ENCODE peak calls at places on chromosome 13, in four cellular contexts. One of them, this sample, is unnamed.
A peak's percentile ranks its signal among the peaks of the same experiment; 100 is the strongest.

GRCh38 chr13:87953381-87953780 is 282.2 kb downstream of the SLITRK5 start:
- DNase-seq in fibroblast of lung: no peak
- DNase-seq in HCT116: no peak
- DNase-seq in PC-3: no peak
- DNase-seq in this sample: no peak

GRCh38 chr13:44969858-44970484 is 19.3 kb downstream of the NUFIP1 start:
- DNase-seq in fibroblast of lung: peak; percentile 76
- DNase-seq in HCT116: peak; percentile 26
- DNase-seq in PC-3: peak; percentile 70
- DNase-seq in this sample: peak; percentile 77

GRCh38 chr13:40653558-40654318 is 12.7 kb downstream of the FOXO1 start:
- DNase-seq in fibroblast of lung: no peak
- DNase-seq in HCT116: no peak
- DNase-seq in PC-3: no peak
- DNase-seq in this sample: no peak

GRCh38 chr13:101521371-101521770 is 68.9 kb downstream of the ITGBL1 start:
- DNase-seq in fibroblast of lung: no peak
- DNase-seq in HCT116: no peak
- DNase-seq in PC-3: no peak
- DNase-seq in this sample: no peak

GRCh38 chr13:40648841-40649240 is 17.6 kb downstream of the FOXO1 start:
- DNase-seq in fibroblast of lung: no peak
- DNase-seq in HCT116: no peak
- DNase-seq in PC-3: no peak
- DNase-seq in this sample: no peak

GRCh38 chr13:113350065-113350937 is 13.6 kb downstream of the GRTP1 start:
- DNase-seq in fibroblast of lung: no peak
- DNase-seq in HCT116: no peak
- DNase-seq in PC-3: no peak
- DNase-seq in this sample: no peak

GRCh38 chr13:110245421-110245899 is 61.5 kb downstream of the COL4A1 start:
- DNase-seq in fibroblast of lung: peak; percentile 68
- DNase-seq in HCT116: no peak
- DNase-seq in PC-3: no peak
- DNase-seq in this sample: no peak

GRCh38 chr13:44930907-44931676 is 58.2 kb downstream of the NUFIP1 start:
- DNase-seq in fibroblast of lung: no peak
- DNase-seq in HCT116: no peak
- DNase-seq in PC-3: peak; percentile 27
- DNase-seq in this sample: no peak

GRCh38 chr13:114062754-114063153 is 69.7 kb downstream of the RASA3 start:
- DNase-seq in fibroblast of lung: no peak
- DNase-seq in HCT116: no peak
- DNase-seq in PC-3: no peak
- DNase-seq in this sample: no peak

GRCh38 chr13:106471957-106472543 is 63.4 kb downstream of the EFNB2 start:
- DNase-seq in fibroblast of lung: peak; percentile 77
- DNase-seq in HCT116: peak; percentile 95
- DNase-seq in PC-3: peak; percentile 92
- DNase-seq in this sample: peak; percentile 94

GRCh38 chr13:35729926-35730627 is 253.6 kb upstream of the MAB21L1 start:
- DNase-seq in fibroblast of lung: no peak
- DNase-seq in HCT116: no peak
- DNase-seq in PC-3: no peak
- DNase-seq in this sample: no peak

GRCh38 chr13:107576430-107576829 is 638.9 kb downstream of the LIG4 start:
- DNase-seq in fibroblast of lung: no peak
- DNase-seq in HCT116: no peak
- DNase-seq in PC-3: peak; percentile 13
- DNase-seq in this sample: no peak

GRCh38 chr13:88063741-88064140 is 392.6 kb downstream of the SLITRK5 start:
- DNase-seq in fibroblast of lung: no peak
- DNase-seq in HCT116: no peak
- DNase-seq in PC-3: peak; percentile 3
- DNase-seq in this sample: no peak

GRCh38 chr13:24727731-24728601 is 36.0 kb upstream of the RNF17 start:
- DNase-seq in fibroblast of lung: peak; percentile 88
- DNase-seq in HCT116: peak; percentile 85
- DNase-seq in PC-3: peak; percentile 77
- DNase-seq in this sample: peak; percentile 88

GRCh38 chr13:50576156-50576555 is 267.3 kb downstream of the DLEU7 start:
- DNase-seq in fibroblast of lung: no peak
- DNase-seq in HCT116: no peak
- DNase-seq in PC-3: peak; percentile 59
- DNase-seq in this sample: no peak

GRCh38 chr13:105363747-105364177 is 1171.7 kb downstream of the EFNB2 start:
- DNase-seq in fibroblast of lung: peak; percentile 6
- DNase-seq in HCT116: no peak
- DNase-seq in PC-3: no peak
- DNase-seq in this sample: no peak

GRCh38 chr13:51935326-51936171 is 73.8 kb downstream of the CCDC70 start:
- DNase-seq in fibroblast of lung: no peak
- DNase-seq in HCT116: peak; percentile 19
- DNase-seq in PC-3: peak; percentile 44
- DNase-seq in this sample: peak; percentile 49

GRCh38 chr13:101654916-101655315 is 202.4 kb downstream of the ITGBL1 start:
- DNase-seq in fibroblast of lung: peak; percentile 35
- DNase-seq in HCT116: no peak
- DNase-seq in PC-3: no peak
- DNase-seq in this sample: no peak

GRCh38 chr13:67643656-67644055 is 413.5 kb upstream of the PCDH9 start:
- DNase-seq in fibroblast of lung: no peak
- DNase-seq in HCT116: no peak
- DNase-seq in PC-3: no peak
- DNase-seq in this sample: no peak

GRCh38 chr13:26616126-26616525 is 58.6 kb downstream of the WASF3 start:
- DNase-seq in fibroblast of lung: peak; percentile 21
- DNase-seq in HCT116: no peak
- DNase-seq in PC-3: peak; percentile 45
- DNase-seq in this sample: no peak

GRCh38 chr13:50124536-50125305 is 109.5 kb downstream of the KCNRG start:
- DNase-seq in fibroblast of lung: peak; percentile 96
- DNase-seq in HCT116: no peak
- DNase-seq in PC-3: peak; percentile 25
- DNase-seq in this sample: peak; percentile 98

GRCh38 chr13:30797847-30798246 is 62.5 kb downstream of the ALOX5AP start:
- DNase-seq in fibroblast of lung: no peak
- DNase-seq in HCT116: no peak
- DNase-seq in PC-3: no peak
- DNase-seq in this sample: no peak

GRCh38 chr13:70623260-70623659 is 515.0 kb upstream of the KLHL1 start:
- DNase-seq in fibroblast of lung: peak; percentile 39
- DNase-seq in HCT116: no peak
- DNase-seq in PC-3: peak; percentile 56
- DNase-seq in this sample: peak; percentile 17

GRCh38 chr13:47094734-47095434 is 198.0 kb upstream of the HTR2A start:
- DNase-seq in fibroblast of lung: no peak
- DNase-seq in HCT116: no peak
- DNase-seq in PC-3: no peak
- DNase-seq in this sample: no peak

GRCh38 chr13:91054902-91055301 is 292.6 kb upstream of the MIR17HG start:
- DNase-seq in fibroblast of lung: no peak
- DNase-seq in HCT116: no peak
- DNase-seq in PC-3: no peak
- DNase-seq in this sample: no peak

GRCh38 chr13:85603735-85604134 is 195.5 kb downstream of the SLITRK6 start:
- DNase-seq in fibroblast of lung: no peak
- DNase-seq in HCT116: no peak
- DNase-seq in PC-3: no peak
- DNase-seq in this sample: no peak
- H3K9me3 ChIP-seq in fibroblast of lung: no peaks in the 10 kb centered on the region
- H3K9me3 ChIP-seq in HCT116: no peaks in the 10 kb centered on the region
- H3K9me3 ChIP-seq in PC-3: no peaks in the 10 kb centered on the region
- H3K9me3 ChIP-seq in this sample: no peaks in the 10 kb centered on the region

DNA sequence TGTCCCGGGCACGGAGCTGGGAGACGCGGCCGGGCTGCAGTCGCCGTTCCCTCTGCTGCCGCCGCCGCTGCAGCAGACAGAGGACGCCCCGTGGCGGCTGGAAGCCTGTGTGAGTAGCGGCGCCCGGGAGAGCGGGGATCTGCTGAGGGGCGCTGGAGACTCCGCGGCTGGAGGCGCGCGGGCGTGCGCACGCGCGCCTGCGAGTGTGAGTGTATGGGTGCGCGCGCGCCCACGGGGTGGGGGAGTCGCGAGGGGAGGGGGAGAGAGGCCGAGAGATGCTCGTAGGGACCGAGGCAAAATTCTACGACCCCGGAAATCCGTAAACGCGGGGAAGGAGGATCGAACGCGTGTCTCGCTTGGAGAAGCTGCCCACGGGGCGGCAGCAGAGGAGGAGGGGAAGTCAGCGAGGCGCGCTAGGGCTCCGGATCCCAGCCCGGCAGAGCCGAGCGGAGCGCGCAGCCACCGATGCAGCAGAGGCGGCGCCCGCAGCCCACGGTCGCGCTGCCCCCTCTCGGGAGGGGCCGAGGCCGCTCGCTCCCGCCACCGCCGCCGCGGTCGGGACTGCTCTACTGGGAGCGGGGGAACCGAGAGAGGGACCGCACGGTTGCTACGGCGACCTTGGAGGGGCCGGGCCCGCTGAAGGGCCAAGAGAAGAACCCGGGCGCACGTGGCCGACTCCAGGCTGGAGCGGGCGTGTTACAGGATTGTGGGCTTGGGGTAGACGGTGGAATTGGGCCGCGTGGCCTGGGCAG is at the start of gene ENOX1:
- DNase-seq in fibroblast of lung: peak; percentile 84
- DNase-seq in HCT116: peak; percentile 34
- DNase-seq in PC-3: peak; percentile 47
- DNase-seq in this sample: peak; percentile 89
- TF ChIP-seq EZH2 in fibroblast of lung: no peak
- TF ChIP-seq EZH2 in HCT116: no peak
- TF ChIP-seq EZH2 in PC-3: no peak
- TF ChIP-seq EZH2 in this sample: no peak

GRCh38 chr13:112055417-112056206 is 11.3 kb upstream of the SOX1 start:
- DNase-seq in fibroblast of lung: no peak
- DNase-seq in HCT116: no peak
- DNase-seq in PC-3: no peak
- DNase-seq in this sample: no peak

GRCh38 chr13:112055032-112055416 is 11.9 kb upstream of the SOX1 start:
- DNase-seq in fibroblast of lung: no peak
- DNase-seq in HCT116: no peak
- DNase-seq in PC-3: no peak
- DNase-seq in this sample: no peak

GRCh38 chr13:112057434-112057735 is 9.6 kb upstream of the SOX1 start:
- DNase-seq in fibroblast of lung: no peak
- DNase-seq in HCT116: no peak
- DNase-seq in PC-3: no peak
- DNase-seq in this sample: no peak

GRCh38 chr13:112056739-112057433 is 10.1 kb upstream of the SOX1 start:
- DNase-seq in fibroblast of lung: no peak
- DNase-seq in HCT116: no peak
- DNase-seq in PC-3: no peak
- DNase-seq in this sample: no peak

DNA sequence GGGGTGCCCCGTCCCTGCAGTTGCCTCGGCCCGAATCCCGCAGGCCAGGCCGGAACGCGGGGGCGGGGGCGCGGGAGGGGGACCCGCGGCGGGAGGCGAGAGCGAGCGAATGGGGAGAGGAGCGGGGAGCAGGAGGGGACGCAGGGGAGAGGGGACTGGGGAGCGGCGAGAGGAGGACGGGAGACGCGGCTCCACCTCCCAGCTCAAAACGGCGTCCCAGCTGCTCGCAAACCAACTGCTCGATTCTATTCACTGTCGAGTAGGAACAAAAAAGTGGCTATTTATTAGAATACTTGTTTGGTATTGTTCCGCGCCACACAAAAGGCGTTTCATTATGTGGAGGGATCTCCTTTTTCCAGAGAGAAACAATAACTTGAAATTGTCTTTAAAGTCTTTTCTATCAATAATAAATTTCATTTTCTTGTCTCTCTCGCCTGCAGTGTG is 10.6 kb upstream of the SOX1 start:
- DNase-seq in fibroblast of lung: no peak
- DNase-seq in HCT116: no peak
- DNase-seq in PC-3: no peak
- DNase-seq in this sample: no peak
- H3K9me3 ChIP-seq in fibroblast of lung: no peaks in the 10 kb centered on the region
- H3K9me3 ChIP-seq in HCT116: no peaks in the 10 kb centered on the region
- H3K9me3 ChIP-seq in PC-3: no peaks in the 10 kb centered on the region
- H3K9me3 ChIP-seq in this sample: no peaks in the 10 kb centered on the region

GRCh38 chr13:99955107-99955746 is 16.3 kb downstream of the ZIC5 start:
- DNase-seq in fibroblast of lung: no peak
- DNase-seq in HCT116: no peak
- DNase-seq in PC-3: no peak
- DNase-seq in this sample: no peak

GRCh38 chr13:99959127-99959529 is 12.4 kb downstream of the ZIC5 start:
- DNase-seq in fibroblast of lung: no peak
- DNase-seq in HCT116: no peak
- DNase-seq in PC-3: no peak
- DNase-seq in this sample: no peak

GRCh38 chr13:99955747-99956472 is 15.7 kb downstream of the ZIC5 start:
- DNase-seq in fibroblast of lung: no peak
- DNase-seq in HCT116: no peak
- DNase-seq in PC-3: no peak
- DNase-seq in this sample: no peak

GRCh38 chr13:99958402-99959126 is 13.0 kb downstream of the ZIC5 start:
- DNase-seq in fibroblast of lung: no peak
- DNase-seq in HCT116: no peak
- DNase-seq in PC-3: no peak
- DNase-seq in this sample: no peak

GRCh38 chr13:99956473-99957349 is 14.9 kb downstream of the ZIC5 start:
- DNase-seq in fibroblast of lung: no peak
- DNase-seq in HCT116: no peak
- DNase-seq in PC-3: no peak
- DNase-seq in this sample: no peak
- TF ChIP-seq EZH2 in fibroblast of lung: peak; percentile 6
- TF ChIP-seq EZH2 in HCT116: no peak
- TF ChIP-seq EZH2 in PC-3: peak; percentile 79
- TF ChIP-seq EZH2 in this sample: peak; percentile 94

DNA sequence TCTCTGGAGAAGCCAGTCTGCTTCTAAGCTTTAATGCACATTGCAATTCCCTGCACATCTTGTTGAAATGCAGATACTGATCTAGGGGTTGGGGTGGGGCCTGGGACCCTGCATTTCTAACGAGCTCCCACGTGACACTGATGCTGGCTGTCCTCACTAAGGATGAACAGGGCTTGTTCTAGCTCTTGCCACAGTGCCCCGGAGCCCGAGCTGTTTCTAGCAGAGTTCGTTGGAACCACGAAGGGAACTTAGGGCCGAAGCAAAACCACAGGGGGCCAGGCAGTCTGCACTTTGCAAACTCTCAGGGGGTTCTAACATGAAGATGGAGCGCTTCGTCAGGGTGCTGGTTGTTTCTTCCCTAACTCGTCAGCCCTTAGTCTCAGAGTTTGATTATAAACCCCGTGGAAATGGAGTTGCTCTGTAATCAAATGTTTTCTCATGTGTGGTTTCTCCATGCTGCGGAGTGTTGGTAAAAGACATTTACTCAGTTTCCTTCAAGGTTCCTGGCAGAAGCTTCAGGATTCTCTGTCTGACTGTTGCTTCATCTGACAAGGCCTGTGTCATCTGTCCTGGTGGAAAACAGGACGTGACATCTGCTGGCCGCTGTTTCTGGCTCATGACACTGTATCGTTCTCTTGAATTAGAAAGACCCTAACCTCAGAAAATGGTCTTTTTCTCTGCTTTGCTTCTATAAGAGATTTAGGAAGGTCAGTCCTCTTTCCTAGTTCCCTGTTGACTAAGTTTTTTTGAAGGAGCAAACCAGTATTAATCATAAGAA is 221.5 kb downstream of the TEX29 start:
- DNase-seq in fibroblast of lung: no peak
- DNase-seq in HCT116: no peak
- DNase-seq in PC-3: no peak
- DNase-seq in this sample: no peak
- H3K9me3 ChIP-seq in fibroblast of lung: no peaks in the 10 kb centered on the region
- H3K9me3 ChIP-seq in HCT116: no peaks in the 10 kb centered on the region
- H3K9me3 ChIP-seq in PC-3: no peaks in the 10 kb centered on the region
- H3K9me3 ChIP-seq in this sample: no peaks in the 10 kb centered on the region

GRCh38 chr13:57865600-57866294 is 234.2 kb downstream of the PCDH17 start:
- DNase-seq in fibroblast of lung: no peak
- DNase-seq in HCT116: no peak
- DNase-seq in PC-3: no peak
- DNase-seq in this sample: peak; percentile 62
- TF ChIP-seq EZH2 in fibroblast of lung: no peak
- TF ChIP-seq EZH2 in HCT116: no peak
- TF ChIP-seq EZH2 in PC-3: no peak
- TF ChIP-seq EZH2 in this sample: no peak

This sample was measured in hepatocyte.